ENCODE peak calls at places on chromosomes 11 and 22, in five cellular contexts. V is heart left ventricle, N is epithelial cell of esophagus, K is AG20443, H is HCT116. F is an unnamed sample.

GRCh38 chr11:19025799-19026406 is 34.6 kb downstream of the MRGPRX2 start:
- DNase-seq in V (peak), N (peak), K (peak), H (no peak), F (no peak)

GRCh38 chr11:38646382-38646781 is 2048.3 kb upstream of the RAG2 start:
- DNase-seq in V (peak), N (no peak), K (no peak), H (no peak), F (no peak)

GRCh38 chr11:6578134-6578533 is 25.3 kb downstream of the RRP8 start:
- DNase-seq in V (no peak), N (no peak), K (no peak), H (no peak), F (no peak)

GRCh38 chr22:30027169-30027568 is 53.1 kb upstream of the HORMAD2 start:
- DNase-seq in V (no peak), N (peak), K (no peak), H (peak), F (no peak)

GRCh38 chr11:107576497-107577086 is 11.1 kb upstream of the ALKBH8 start:
- DNase-seq in V (peak), N (peak), K (peak), H (no peak), F (peak)

GRCh38 chr22:30045001-30045887 is 35.0 kb upstream of the HORMAD2 start:
- DNase-seq in V (no peak), N (no peak), K (no peak), H (no peak), F (no peak)

GRCh38 chr22:20464096-20464614 is 26.5 kb upstream of the SCARF2 start:
- DNase-seq in V (no peak), N (no peak), K (no peak), H (no peak), F (no peak)

GRCh38 chr11:126129681-126130671 is 67.3 kb upstream of the CDON start:
- DNase-seq in V (no peak), N (no peak), K (no peak), H (no peak), F (no peak)

GRCh38 chr11:88363566-88364169 is 26.1 kb upstream of the CTSC start:
- DNase-seq in V (no peak), N (peak), K (peak), H (no peak), F (peak)

GRCh38 chr11:16669799-16670415 is 68.5 kb upstream of the C11orf58 start:
- DNase-seq in V (no peak), N (peak), K (no peak), H (peak), F (peak)

F was measured in PC-9.